ENCODE peak calls at places on chromosomes 6 and 20, in five cellular contexts. Q is fibroblast of lung, N is adrenal gland, W is left lung, F is Peyer's patch. D is an unnamed sample.

GRCh38 chr6:16973545-16974386 is 128.1 kb upstream of the STMND1 start:
- DNase-seq in N (no peak), Q (no peak), W (no peak), F (no peak), D (no peak)

GRCh38 chr6:133889557-133890301 is 816 bp downstream of the TCF21 start:
- DNase-seq in Q (peak; percentile 23), F (peak; percentile 56), N (no peak), W (peak; percentile 78), D (no peak)

GRCh38 chr20:55540013-55540412 is 465.3 kb downstream of the CBLN4 start:
- DNase-seq in F (no peak), W (no peak), N (no peak), Q (no peak), D (peak; percentile 99)

GRCh38 chr20:1287787-1288569 is 21.9 kb downstream of the SNPH start:
- DNase-seq in N (no peak), W (no peak), F (no peak), Q (no peak), D (no peak)

GRCh38 chr6:135919026-135919425 is 67.5 kb downstream of the PDE7B start:
- DNase-seq in Q (no peak), W (no peak), N (no peak), F (no peak), D (no peak)

GRCh38 chr6:133467982-133468380 is 226.8 kb downstream of the EYA4 start:
- DNase-seq in N (no peak), W (no peak), Q (peak; percentile 53), F (no peak), D (no peak)

GRCh38 chr20:54525906-54526596 is 50.7 kb downstream of the DOK5 start:
- DNase-seq in F (no peak), N (no peak), W (no peak), Q (no peak), D (no peak)

GRCh38 chr6:151252626-151253025 is 12.9 kb downstream of the AKAP12 start:
- DNase-seq in F (no peak), Q (no peak), W (no peak), N (no peak), D (no peak)

GRCh38 chr6:143601501-143601900 is 76.3 kb upstream of the PHACTR2 start:
- DNase-seq in F (no peak), Q (no peak), W (no peak), N (no peak), D (no peak)

GRCh38 chr20:24694727-24695528 is 225.5 kb downstream of the SYNDIG1 start:
- DNase-seq in W (no peak), F (peak; percentile 30), Q (no peak), N (peak; percentile 20), D (no peak)

GRCh38 chr20:24840121-24840713 is 108.9 kb upstream of the CST7 start:
- DNase-seq in F (no peak), Q (no peak), N (no peak), W (no peak), D (no peak)

GRCh38 chr20:19302714-19303113 is 90.3 kb downstream of the SLC24A3 start:
- DNase-seq in N (no peak), W (no peak), Q (no peak), F (no peak), D (no peak)

GRCh38 chr20:46087161-46087560 is 2.6 kb downstream of the NCOA5 start:
- DNase-seq in N (no peak), W (no peak), F (no peak), Q (peak; percentile 5), D (no peak)

GRCh38 chr20:37501940-37502339 is 19.1 kb upstream of the NNAT start:
- DNase-seq in Q (no peak), N (no peak), F (no peak), W (no peak), D (no peak)

GRCh38 chr20:24634855-24635254 is 165.4 kb downstream of the SYNDIG1 start:
- DNase-seq in Q (peak; percentile 90), W (no peak), N (no peak), F (no peak), D (no peak)

GRCh38 chr20:17735206-17735804 is 35.5 kb downstream of the BANF2 start:
- DNase-seq in Q (peak; percentile 90), N (no peak), F (no peak), W (no peak), D (no peak)

GRCh38 chr20:38177201-38177600 is 12.1 kb upstream of the TGM2 start:
- DNase-seq in F (no peak), W (no peak), N (no peak), Q (no peak), D (no peak)

GRCh38 chr6:19804362-19805145 is 32.6 kb upstream of the ID4 start:
- DNase-seq in F (peak; percentile 97), Q (peak; percentile 97), N (peak; percentile 95), W (peak; percentile 95), D (peak; percentile 17)

GRCh38 chr20:58008413-58008812 is 220.0 kb downstream of the ANKRD60 start:
- DNase-seq in F (no peak), W (no peak), N (no peak), Q (no peak), D (no peak)

GRCh38 chr6:111444794-111445193 is 38.2 kb downstream of the REV3L start:
- DNase-seq in N (no peak), Q (no peak), F (no peak), W (no peak), D (no peak)
- H3K4me1 ChIP-seq in N (peaks cover 26% of the 10 kb centered on the region), Q (no peaks in the 10 kb centered on the region), F (no peaks in the 10 kb centered on the region), W (peaks cover 22% of the 10 kb centered on the region), D (peaks cover 9% of the 10 kb centered on the region)

GRCh38 chr6:111474771-111475170 is 8.2 kb downstream of the REV3L start:
- DNase-seq in Q (no peak), F (no peak), N (no peak), W (no peak), D (no peak)

GRCh38 chr6:111471958-111472357 is 11.1 kb downstream of the REV3L start:
- DNase-seq in W (no peak), Q (no peak), F (no peak), N (no peak), D (no peak)

GRCh38 chr6:111474106-111474505 is 8.9 kb downstream of the REV3L start:
- DNase-seq in W (no peak), N (no peak), F (no peak), Q (no peak), D (no peak)

GRCh38 chr6:111471533-111471932 is 11.5 kb downstream of the REV3L start:
- DNase-seq in W (no peak), F (no peak), N (no peak), Q (no peak), D (no peak)

GRCh38 chr6:111472933-111473435 is 10.0 kb downstream of the REV3L start:
- DNase-seq in N (no peak), Q (no peak), F (no peak), W (no peak), D (no peak)
- H3K4me1 ChIP-seq in N (peaks cover 20% of the 10 kb centered on the region), Q (peaks cover 8% of the 10 kb centered on the region), F (no peaks in the 10 kb centered on the region), W (peaks cover 15% of the 10 kb centered on the region), D (peaks cover 18% of the 10 kb centered on the region)

GRCh38 chr6:10951675-10952282 is 64.9 kb downstream of the SYCP2L start:
- DNase-seq in N (no peak), Q (peak; percentile 74), W (no peak), F (no peak), D (no peak)

GRCh38 chr6:10949579-10950490 is 63.0 kb downstream of the SYCP2L start:
- DNase-seq in F (no peak), W (no peak), Q (no peak), N (no peak), D (no peak)

GRCh38 chr6:10945845-10946244 is 59.0 kb downstream of the SYCP2L start:
- DNase-seq in Q (no peak), W (no peak), F (no peak), N (no peak), D (no peak)

GRCh38 chr6:10947966-10948365 is 61.1 kb downstream of the SYCP2L start:
- DNase-seq in N (no peak), F (no peak), W (no peak), Q (no peak), D (no peak)
- H3K4me1 ChIP-seq in N (no peaks in the 10 kb centered on the region), F (no peaks in the 10 kb centered on the region), W (no peaks in the 10 kb centered on the region), Q (peaks cover 5% of the 10 kb centered on the region), D (no peaks in the 10 kb centered on the region)

DNA sequence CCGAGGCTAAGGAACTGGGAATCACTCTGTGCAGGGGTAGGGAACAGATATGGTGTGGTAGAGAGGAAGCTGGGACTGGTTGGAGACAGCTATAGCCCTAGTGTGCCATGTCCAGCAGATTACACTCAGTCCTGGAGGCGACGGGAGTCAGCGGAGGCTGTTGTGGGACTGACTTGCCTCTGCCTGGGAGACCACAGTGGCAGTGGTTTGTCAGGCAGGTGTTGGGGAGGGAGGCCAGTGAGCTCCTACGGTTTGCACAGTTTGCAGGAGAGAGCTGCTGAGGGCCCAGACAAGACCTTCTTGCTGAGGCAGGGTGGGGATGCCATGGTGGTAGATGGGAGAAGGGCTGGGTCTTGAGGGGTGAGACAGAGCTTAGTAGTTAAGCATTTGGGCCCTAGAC is 4.9 kb downstream of the PLCG1 start:
- DNase-seq in F (peak; percentile 48), N (no peak), W (no peak), Q (no peak), D (no peak)
- H3K4me1 ChIP-seq in F (peaks cover 69% of the 10 kb centered on the region), N (peaks cover 70% of the 10 kb centered on the region), W (peaks cover 96% of the 10 kb centered on the region), Q (peaks cover 16% of the 10 kb centered on the region), D (peaks cover 19% of the 10 kb centered on the region)

GRCh38 chr6:41937881-41938574 is 3.6 kb downstream of the CCND3 start:
- DNase-seq in F (no peak), Q (no peak), W (no peak), N (no peak), D (no peak)
- H3K4me1 ChIP-seq in F (peaks cover 60% of the 10 kb centered on the region), Q (peaks cover 16% of the 10 kb centered on the region), W (peaks cover 75% of the 10 kb centered on the region), N (peaks cover 61% of the 10 kb centered on the region), D (peaks cover 32% of the 10 kb centered on the region)

GRCh38 chr6:25801423-25801822 is 30.4 kb downstream of the SLC17A1 start:
- DNase-seq in Q (no peak), F (no peak), W (no peak), N (no peak), D (no peak)

DNA sequence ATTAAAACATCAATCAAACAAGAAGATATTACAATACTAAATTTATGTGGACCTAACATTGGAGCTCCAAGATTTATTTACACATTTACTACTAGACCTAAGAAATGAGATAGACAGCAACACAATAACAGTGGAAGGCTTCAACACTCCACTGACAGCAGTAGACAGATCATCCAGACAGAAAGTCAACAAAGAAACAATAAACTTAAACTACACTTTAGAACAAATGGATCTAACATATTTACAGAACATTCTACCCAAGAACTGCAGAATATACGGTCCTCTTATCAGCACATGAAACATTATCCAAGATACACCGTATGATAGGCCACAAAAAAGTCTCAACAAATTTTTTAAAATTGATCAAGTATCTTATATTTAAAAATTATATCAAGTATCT is 27.0 kb downstream of the SLC17A1 start:
- DNase-seq in F (no peak), Q (no peak), N (no peak), W (no peak), D (no peak)
- H3K4me1 ChIP-seq in F (no peaks in the 10 kb centered on the region), Q (no peaks in the 10 kb centered on the region), N (no peaks in the 10 kb centered on the region), W (no peaks in the 10 kb centered on the region), D (no peaks in the 10 kb centered on the region)

DNA sequence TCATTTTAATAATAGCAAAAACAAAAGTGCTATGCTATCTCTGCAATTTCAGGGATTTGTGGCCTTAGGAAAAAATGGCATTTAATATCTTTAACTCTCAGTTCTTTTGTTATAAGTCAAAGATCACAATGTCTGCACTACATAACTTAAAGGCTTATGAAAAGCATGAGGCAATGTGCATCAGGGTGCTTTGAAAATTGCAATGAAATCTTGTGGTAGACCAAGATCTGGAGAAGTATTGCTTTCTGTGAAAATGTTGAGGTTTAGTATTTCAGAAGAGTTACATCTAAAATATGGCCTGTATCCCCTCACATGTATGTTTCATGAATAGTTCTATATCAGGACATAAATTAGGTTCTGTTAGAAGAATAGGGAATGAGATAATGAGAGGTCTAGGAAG is 200.6 kb downstream of the MEI4 start:
- DNase-seq in Q (no peak), W (no peak), F (no peak), N (no peak), D (no peak)
- H3K4me1 ChIP-seq in Q (no peaks in the 10 kb centered on the region), W (no peaks in the 10 kb centered on the region), F (no peaks in the 10 kb centered on the region), N (no peaks in the 10 kb centered on the region), D (no peaks in the 10 kb centered on the region)

D was measured in keratinocyte.